ENCODE peak calls at places on chromosome 3, in four cellular contexts. One of them, this sample, is unnamed. For H3K36me3 and H3K27me3, the result is how much of the 10 kb centered on the place peaks cover.

GRCh38 chr3:195558602-195559001 is 15.5 kb upstream of the PPP1R2 start:
- DNase-seq in CD8-positive, alpha-beta T cell: peak
- DNase-seq in esophagus squamous epithelium: no peak
- DNase-seq in left lung: no peak
- DNase-seq in this sample: no peak

GRCh38 chr3:186596568-186597287 is 16.1 kb upstream of the AHSG start:
- DNase-seq in CD8-positive, alpha-beta T cell: no peak
- DNase-seq in esophagus squamous epithelium: no peak
- DNase-seq in left lung: no peak
- DNase-seq in this sample: no peak

GRCh38 chr3:150877303-150877702 is 27.9 kb downstream of the MINDY4B start:
- DNase-seq in CD8-positive, alpha-beta T cell: no peak
- DNase-seq in left lung: no peak
- DNase-seq in esophagus squamous epithelium: no peak
- DNase-seq in this sample: no peak

GRCh38 chr3:186080849-186081438 is 27.9 kb downstream of the ETV5 start:
- DNase-seq in left lung: no peak
- DNase-seq in esophagus squamous epithelium: no peak
- DNase-seq in CD8-positive, alpha-beta T cell: no peak
- DNase-seq in this sample: no peak

GRCh38 chr3:30501526-30501925 is 104.9 kb upstream of the TGFBR2 start:
- DNase-seq in esophagus squamous epithelium: no peak
- DNase-seq in left lung: no peak
- DNase-seq in CD8-positive, alpha-beta T cell: no peak
- DNase-seq in this sample: no peak

GRCh38 chr3:168248383-168249047 is 152.8 kb upstream of the GOLIM4 start:
- DNase-seq in esophagus squamous epithelium: no peak
- DNase-seq in CD8-positive, alpha-beta T cell: no peak
- DNase-seq in left lung: peak
- DNase-seq in this sample: peak

GRCh38 chr3:47421741-47422649 is 41.2 kb downstream of the PTPN23 start:
- DNase-seq in left lung: no peak
- DNase-seq in esophagus squamous epithelium: no peak
- DNase-seq in CD8-positive, alpha-beta T cell: no peak
- DNase-seq in this sample: no peak

GRCh38 chr3:118817748-118818165 is 216.9 kb downstream of the IGSF11 start:
- DNase-seq in CD8-positive, alpha-beta T cell: peak
- DNase-seq in left lung: no peak
- DNase-seq in esophagus squamous epithelium: no peak
- DNase-seq in this sample: no peak

GRCh38 chr3:97821810-97822775 is at the start of gene CRYBG3:
- DNase-seq in left lung: peak
- DNase-seq in esophagus squamous epithelium: peak
- DNase-seq in CD8-positive, alpha-beta T cell: peak
- DNase-seq in this sample: peak

GRCh38 chr3:57065588-57065987 is 5.1 kb downstream of the SPATA12 start:
- DNase-seq in left lung: no peak
- DNase-seq in esophagus squamous epithelium: no peak
- DNase-seq in CD8-positive, alpha-beta T cell: no peak
- DNase-seq in this sample: no peak

GRCh38 chr3:112699436-112699978 is 58.6 kb upstream of the CCDC80 start:
- DNase-seq in CD8-positive, alpha-beta T cell: no peak
- DNase-seq in left lung: no peak
- DNase-seq in esophagus squamous epithelium: no peak
- DNase-seq in this sample: no peak

GRCh38 chr3:117750674-117751073 is 1041.1 kb downstream of the TUSC7 start:
- DNase-seq in CD8-positive, alpha-beta T cell: no peak
- DNase-seq in esophagus squamous epithelium: no peak
- DNase-seq in left lung: no peak
- DNase-seq in this sample: no peak

GRCh38 chr3:34646911-34647465 is 848.6 kb downstream of the PDCD6IP start:
- DNase-seq in CD8-positive, alpha-beta T cell: no peak
- DNase-seq in esophagus squamous epithelium: no peak
- DNase-seq in left lung: no peak
- DNase-seq in this sample: no peak

GRCh38 chr3:36992806-36993325 is at the start of gene EPM2AIP1:
- DNase-seq in CD8-positive, alpha-beta T cell: no peak
- DNase-seq in left lung: peak
- DNase-seq in esophagus squamous epithelium: no peak
- DNase-seq in this sample: no peak

GRCh38 chr3:38114052-38114874 is 22.7 kb downstream of the ACAA1 start:
- DNase-seq in esophagus squamous epithelium: no peak
- DNase-seq in left lung: no peak
- DNase-seq in CD8-positive, alpha-beta T cell: no peak
- DNase-seq in this sample: no peak

GRCh38 chr3:42707620-42708355 is 5.2 kb upstream of the HHATL start:
- DNase-seq in CD8-positive, alpha-beta T cell: no peak
- DNase-seq in esophagus squamous epithelium: no peak
- DNase-seq in left lung: no peak
- DNase-seq in this sample: no peak

GRCh38 chr3:138456961-138457862 is 22.8 kb downstream of the ESYT3 start:
- DNase-seq in CD8-positive, alpha-beta T cell: no peak
- DNase-seq in left lung: no peak
- DNase-seq in esophagus squamous epithelium: no peak
- DNase-seq in this sample: no peak

GRCh38 chr3:129224984-129225393 is 24.4 kb upstream of the COPG1 start:
- DNase-seq in CD8-positive, alpha-beta T cell: no peak
- DNase-seq in esophagus squamous epithelium: peak
- DNase-seq in left lung: peak
- DNase-seq in this sample: no peak

GRCh38 chr3:17195192-17195611 is 310.4 kb downstream of the PLCL2 start:
- DNase-seq in CD8-positive, alpha-beta T cell: no peak
- DNase-seq in esophagus squamous epithelium: no peak
- DNase-seq in left lung: peak
- DNase-seq in this sample: peak

GRCh38 chr3:164460851-164461250 is 617.4 kb downstream of the SI start:
- DNase-seq in CD8-positive, alpha-beta T cell: no peak
- DNase-seq in esophagus squamous epithelium: no peak
- DNase-seq in left lung: no peak
- DNase-seq in this sample: no peak

GRCh38 chr3:150759319-150759718 is 3.6 kb downstream of the SIAH2 start:
- DNase-seq in esophagus squamous epithelium: no peak
- DNase-seq in left lung: no peak
- DNase-seq in CD8-positive, alpha-beta T cell: no peak
- DNase-seq in this sample: no peak

GRCh38 chr3:87361956-87362355 is 85.6 kb upstream of the POU1F1 start:
- DNase-seq in CD8-positive, alpha-beta T cell: no peak
- DNase-seq in esophagus squamous epithelium: no peak
- DNase-seq in left lung: no peak
- DNase-seq in this sample: no peak

GRCh38 chr3:147649475-147649874 is 240.3 kb downstream of the ZIC1 start:
- DNase-seq in left lung: no peak
- DNase-seq in CD8-positive, alpha-beta T cell: no peak
- DNase-seq in esophagus squamous epithelium: no peak
- DNase-seq in this sample: no peak

GRCh38 chr3:128482857-128483656 is 9.9 kb downstream of the GATA2 start:
- DNase-seq in CD8-positive, alpha-beta T cell: no peak
- DNase-seq in left lung: peak
- DNase-seq in esophagus squamous epithelium: no peak
- DNase-seq in this sample: no peak

GRCh38 chr3:17915341-17915740 is 172.9 kb upstream of the TBC1D5 start:
- DNase-seq in esophagus squamous epithelium: no peak
- DNase-seq in left lung: no peak
- DNase-seq in CD8-positive, alpha-beta T cell: no peak
- DNase-seq in this sample: no peak

GRCh38 chr3:128490650-128491070 is 2.3 kb downstream of the GATA2 start:
- DNase-seq in left lung: no peak
- DNase-seq in CD8-positive, alpha-beta T cell: no peak
- DNase-seq in esophagus squamous epithelium: no peak
- DNase-seq in this sample: no peak

GRCh38 chr3:187798531-187799520 is 53.6 kb upstream of the BCL6 start:
- DNase-seq in esophagus squamous epithelium: no peak
- DNase-seq in CD8-positive, alpha-beta T cell: peak
- DNase-seq in left lung: no peak
- DNase-seq in this sample: no peak

GRCh38 chr3:12384451-12385233 is 95.8 kb downstream of the PPARG start:
- DNase-seq in left lung: no peak
- DNase-seq in esophagus squamous epithelium: no peak
- DNase-seq in CD8-positive, alpha-beta T cell: no peak
- DNase-seq in this sample: no peak

DNA sequence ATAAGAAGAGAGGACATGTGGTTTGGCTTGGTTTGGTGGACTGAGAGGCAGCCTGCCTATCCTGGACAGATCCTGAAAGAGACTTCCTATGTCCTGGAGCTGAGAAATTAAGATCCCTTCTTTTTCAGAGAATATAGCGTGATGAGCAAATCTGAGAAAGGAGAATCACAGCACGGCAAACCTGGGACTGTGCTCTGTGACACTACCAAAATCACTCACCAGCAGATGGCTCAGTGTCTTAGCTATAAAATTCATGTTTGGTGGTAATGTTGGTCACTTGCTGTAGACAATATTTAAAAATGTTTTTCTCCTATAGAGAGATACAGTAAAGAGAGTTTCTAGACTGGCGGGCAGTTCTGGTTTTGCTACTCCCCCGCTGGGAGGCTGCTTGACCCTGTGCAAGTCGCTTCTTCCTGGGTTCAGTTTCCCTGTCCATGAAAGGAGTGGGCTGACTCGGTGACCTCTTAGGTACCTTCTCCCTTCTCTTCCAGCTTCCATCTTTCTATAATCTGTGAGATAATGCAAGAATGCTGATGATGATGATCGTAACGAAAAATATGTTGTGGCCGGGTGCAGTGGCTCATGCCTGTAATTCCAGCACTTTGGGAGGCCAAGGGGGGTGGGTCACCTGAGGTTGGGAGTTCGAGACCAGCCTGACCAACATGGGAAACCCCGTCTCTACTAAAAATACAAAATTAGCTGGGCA is 7.6 kb upstream of the HES1 start:
- DNase-seq in left lung: no peak
- DNase-seq in CD8-positive, alpha-beta T cell: no peak
- DNase-seq in esophagus squamous epithelium: no peak
- DNase-seq in this sample: no peak
- TF ChIP-seq CTCF in left lung: no peak
- TF ChIP-seq CTCF in CD8-positive, alpha-beta T cell: no peak
- TF ChIP-seq CTCF in esophagus squamous epithelium: no peak
- TF ChIP-seq CTCF in this sample: peak

GRCh38 chr3:133578548-133579191 is 5.2 kb downstream of the CDV3 start:
- DNase-seq in left lung: no peak
- DNase-seq in CD8-positive, alpha-beta T cell: no peak
- DNase-seq in esophagus squamous epithelium: no peak
- DNase-seq in this sample: no peak
- H3K36me3 ChIP-seq in left lung: under half
- H3K36me3 ChIP-seq in CD8-positive, alpha-beta T cell: under half
- H3K36me3 ChIP-seq in esophagus squamous epithelium: half or more
- H3K36me3 ChIP-seq in this sample: under half

GRCh38 chr3:72890166-72890925 is 2.5 kb downstream of the GXYLT2 start:
- DNase-seq in left lung: no peak
- DNase-seq in esophagus squamous epithelium: no peak
- DNase-seq in CD8-positive, alpha-beta T cell: no peak
- DNase-seq in this sample: no peak

GRCh38 chr3:72889310-72890165 is 1.7 kb downstream of the GXYLT2 start:
- DNase-seq in esophagus squamous epithelium: no peak
- DNase-seq in CD8-positive, alpha-beta T cell: no peak
- DNase-seq in left lung: no peak
- DNase-seq in this sample: no peak

GRCh38 chr3:72888546-72889309 is 882 bp downstream of the GXYLT2 start:
- DNase-seq in CD8-positive, alpha-beta T cell: no peak
- DNase-seq in left lung: no peak
- DNase-seq in esophagus squamous epithelium: no peak
- DNase-seq in this sample: no peak

GRCh38 chr3:72887378-72887722 is 496 bp upstream of the GXYLT2 start:
- DNase-seq in esophagus squamous epithelium: no peak
- DNase-seq in left lung: no peak
- DNase-seq in CD8-positive, alpha-beta T cell: no peak
- DNase-seq in this sample: no peak

DNA sequence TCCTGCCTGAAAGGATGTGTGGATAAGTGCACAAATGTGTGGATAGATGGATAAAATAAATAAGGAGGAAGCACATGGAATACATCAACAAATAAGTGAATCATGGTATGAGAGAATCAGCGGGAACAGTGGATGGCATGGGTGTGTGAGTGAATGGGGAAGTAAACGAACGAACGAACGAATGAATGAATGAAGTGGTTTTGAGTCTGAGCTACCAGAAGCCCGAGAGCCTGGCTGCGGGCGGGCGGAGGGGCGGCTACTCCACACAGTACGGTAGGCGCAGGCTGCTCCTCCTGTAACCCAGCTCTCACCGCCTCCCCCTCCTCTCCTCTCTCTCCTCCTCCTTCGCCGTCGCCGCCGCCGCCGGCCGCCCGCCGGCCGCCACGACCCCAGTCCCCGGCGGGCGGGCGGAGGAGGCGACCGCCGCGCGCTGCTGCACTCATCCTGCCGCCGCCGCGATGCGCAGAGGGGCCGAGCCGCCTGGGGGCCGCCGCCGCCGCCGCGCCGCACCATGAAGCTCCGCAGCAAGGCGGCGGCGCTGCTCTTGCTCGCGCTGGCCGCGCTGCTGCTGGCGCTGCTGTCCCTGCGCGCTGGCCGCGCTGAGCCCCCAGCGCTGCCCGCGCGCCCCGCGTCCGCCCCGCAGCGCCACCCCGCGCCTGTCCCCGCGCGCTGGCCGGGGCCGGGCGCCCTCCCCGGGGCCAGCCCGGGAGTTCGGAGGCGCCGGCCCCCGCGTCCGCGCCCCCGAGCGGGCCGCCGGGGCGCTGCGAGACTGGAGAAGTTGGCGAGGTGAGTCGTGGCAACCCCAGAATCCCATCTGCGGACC is at the start of gene GXYLT2:
- DNase-seq in CD8-positive, alpha-beta T cell: no peak
- DNase-seq in left lung: peak
- DNase-seq in esophagus squamous epithelium: no peak
- DNase-seq in this sample: peak
- H3K27me3 ChIP-seq in CD8-positive, alpha-beta T cell: under half
- H3K27me3 ChIP-seq in left lung: under half
- H3K27me3 ChIP-seq in esophagus squamous epithelium: under half
- H3K27me3 ChIP-seq in this sample: under half

DNA sequence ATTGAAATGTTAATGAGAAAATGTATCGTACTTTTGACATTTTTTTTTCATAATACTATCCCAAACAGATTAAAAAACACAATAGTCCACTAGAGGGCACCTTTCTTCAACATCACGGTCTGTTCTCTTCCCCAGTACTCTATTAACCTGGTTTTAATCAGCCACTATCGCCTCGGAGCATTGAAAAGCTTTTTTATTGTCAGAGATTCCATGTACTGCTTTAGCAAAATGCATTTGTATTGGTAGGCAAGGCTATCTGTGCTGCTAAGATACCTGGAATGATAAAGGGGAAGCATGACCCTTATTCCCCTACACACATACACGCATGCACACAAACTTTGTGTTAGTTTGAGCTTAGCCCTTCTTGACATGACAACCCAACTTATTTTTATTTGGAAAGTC is 160.1 kb upstream of the IL12A start:
- DNase-seq in left lung: no peak
- DNase-seq in CD8-positive, alpha-beta T cell: no peak
- DNase-seq in esophagus squamous epithelium: no peak
- DNase-seq in this sample: no peak
- TF ChIP-seq CTCF in left lung: peak
- TF ChIP-seq CTCF in CD8-positive, alpha-beta T cell: no peak
- TF ChIP-seq CTCF in esophagus squamous epithelium: peak
- TF ChIP-seq CTCF in this sample: peak